ENCODE peak calls at places on chromosomes 2 and 18, in eight cellular contexts. W is tibial nerve, R is adrenal gland, S is K562, Z is Caco-2, H is DND-41, J is tibial artery, X is pancreas. K is an unnamed sample. For H3K9me3, the result is how much of the 10 kb centered on the place peaks cover.

GRCh38 chr2:1713156-1713838 is 31.0 kb downstream of the PXDN start:
- DNase-seq in W (no peak), R (no peak), S (no peak), Z (no peak), H (no peak), J (no peak), X (no peak), K (no peak)

GRCh38 chr18:48165104-48165866 is 234.8 kb upstream of the SMAD2 start:
- DNase-seq in W (no peak), R (no peak), S (no peak), Z (no peak), H (no peak), J (peak), X (no peak), K (no peak)

GRCh38 chr18:10139783-10140410 is 226.1 kb downstream of the VAPA start:
- DNase-seq in W (no peak), R (no peak), S (no peak), Z (no peak), H (no peak), J (no peak), X (no peak), K (no peak)

GRCh38 chr2:160091381-160091780 is 29.0 kb upstream of the PLA2R1 start:
- DNase-seq in W (no peak), R (no peak), S (no peak), Z (no peak), H (no peak), J (no peak), X (no peak), K (no peak)

GRCh38 chr18:41073372-41073954 is 881.6 kb upstream of the PIK3C3 start:
- DNase-seq in W (no peak), R (no peak), S (no peak), Z (no peak), H (no peak), J (no peak), X (no peak), K (no peak)

GRCh38 chr18:45847119-45847518 is 21.6 kb downstream of the SIGLEC15 start:
- DNase-seq in W (no peak), R (no peak), S (no peak), Z (no peak), H (no peak), J (no peak), X (no peak), K (no peak)

GRCh38 chr2:46020416-46020815 is 276.8 kb upstream of the EPAS1 start:
- DNase-seq in W (no peak), R (no peak), S (no peak), Z (no peak), H (no peak), J (no peak), X (no peak), K (no peak)

GRCh38 chr2:221100467-221101089 is 471.5 kb downstream of the EPHA4 start:
- DNase-seq in W (no peak), R (no peak), S (no peak), Z (peak), H (no peak), J (no peak), X (no peak), K (no peak)

GRCh38 chr2:39778775-39779751 is at the start of gene THUMPD2:
- DNase-seq in W (peak), R (peak), S (peak), Z (peak), H (peak), J (peak), X (peak), K (peak)

GRCh38 chr2:158099716-158100115 is 2.0 kb upstream of the UPP2 start:
- DNase-seq in W (no peak), R (no peak), S (no peak), Z (no peak), H (no peak), J (no peak), X (no peak), K (no peak)

GRCh38 chr2:238015705-238016104 is 45.1 kb upstream of the SCLY start:
- DNase-seq in W (no peak), R (no peak), S (no peak), Z (no peak), H (no peak), J (no peak), X (no peak), K (no peak)

GRCh38 chr2:230908595-230909191 is 16.3 kb downstream of the GPR55 start:
- DNase-seq in W (no peak), R (no peak), S (peak), Z (no peak), H (no peak), J (peak), X (peak), K (no peak)

GRCh38 chr2:67050621-67051020 is 346.5 kb upstream of the ETAA1 start:
- DNase-seq in W (no peak), R (no peak), S (no peak), Z (no peak), H (no peak), J (no peak), X (peak), K (no peak)

GRCh38 chr2:42771546-42772153 is 7.7 kb upstream of the OXER1 start:
- DNase-seq in W (no peak), R (no peak), S (no peak), Z (no peak), H (no peak), J (no peak), X (no peak), K (no peak)

GRCh38 chr2:224308267-224308911 is 93.5 kb downstream of the FAM124B start:
- DNase-seq in W (no peak), R (no peak), S (no peak), Z (no peak), H (no peak), J (no peak), X (no peak), K (no peak)

GRCh38 chr2:200662727-200663126 is 76.9 kb downstream of the AOX1 start:
- DNase-seq in W (no peak), R (peak), S (no peak), Z (no peak), H (no peak), J (no peak), X (no peak), K (no peak)

GRCh38 chr2:189252991-189253680 is 73.6 kb upstream of the COL5A2 start:
- DNase-seq in W (no peak), R (no peak), S (no peak), Z (no peak), H (no peak), J (no peak), X (no peak), K (no peak)

GRCh38 chr2:85986121-85986520 is 97.3 kb upstream of the ST3GAL5 start:
- DNase-seq in W (no peak), R (no peak), S (no peak), Z (no peak), H (no peak), J (no peak), X (no peak), K (no peak)

GRCh38 chr2:234322766-234323465 is 174.0 kb downstream of the ARL4C start:
- DNase-seq in W (no peak), R (no peak), S (no peak), Z (no peak), H (no peak), J (no peak), X (no peak), K (no peak)

GRCh38 chr18:79203017-79203605 is 133.9 kb downstream of the ATP9B start:
- DNase-seq in W (no peak), R (no peak), S (no peak), Z (no peak), H (no peak), J (no peak), X (no peak), K (no peak)

GRCh38 chr2:96340493-96341414 is 5.2 kb downstream of the NCAPH start:
- DNase-seq in W (no peak), R (no peak), S (no peak), Z (no peak), H (no peak), J (no peak), X (no peak), K (no peak)

GRCh38 chr2:71995067-71995665 is 152.5 kb downstream of the CYP26B1 start:
- DNase-seq in W (no peak), R (no peak), S (peak), Z (peak), H (no peak), J (no peak), X (no peak), K (no peak)

GRCh38 chr2:43179947-43180346 is 46.5 kb downstream of the ZFP36L2 start:
- DNase-seq in W (no peak), R (no peak), S (no peak), Z (peak), H (no peak), J (no peak), X (no peak), K (no peak)

GRCh38 chr18:49693276-49694005 is 119.9 kb downstream of the ACAA2 start:
- DNase-seq in W (no peak), R (no peak), S (no peak), Z (peak), H (no peak), J (no peak), X (no peak), K (no peak)

GRCh38 chr2:106163948-106164580 is 30.0 kb downstream of the UXS1 start:
- DNase-seq in W (no peak), R (no peak), S (no peak), Z (peak), H (no peak), J (no peak), X (no peak), K (no peak)

GRCh38 chr2:106165064-106165463 is 29.0 kb downstream of the UXS1 start:
- DNase-seq in W (no peak), R (no peak), S (no peak), Z (peak), H (peak), J (no peak), X (no peak), K (no peak)

GRCh38 chr2:106160786-106161261 is 33.3 kb downstream of the UXS1 start:
- DNase-seq in W (no peak), R (peak), S (no peak), Z (no peak), H (peak), J (no peak), X (no peak), K (no peak)

GRCh38 chr2:106159867-106160785 is 34.0 kb downstream of the UXS1 start:
- DNase-seq in W (no peak), R (no peak), S (no peak), Z (no peak), H (peak), J (no peak), X (no peak), K (no peak)

DNA sequence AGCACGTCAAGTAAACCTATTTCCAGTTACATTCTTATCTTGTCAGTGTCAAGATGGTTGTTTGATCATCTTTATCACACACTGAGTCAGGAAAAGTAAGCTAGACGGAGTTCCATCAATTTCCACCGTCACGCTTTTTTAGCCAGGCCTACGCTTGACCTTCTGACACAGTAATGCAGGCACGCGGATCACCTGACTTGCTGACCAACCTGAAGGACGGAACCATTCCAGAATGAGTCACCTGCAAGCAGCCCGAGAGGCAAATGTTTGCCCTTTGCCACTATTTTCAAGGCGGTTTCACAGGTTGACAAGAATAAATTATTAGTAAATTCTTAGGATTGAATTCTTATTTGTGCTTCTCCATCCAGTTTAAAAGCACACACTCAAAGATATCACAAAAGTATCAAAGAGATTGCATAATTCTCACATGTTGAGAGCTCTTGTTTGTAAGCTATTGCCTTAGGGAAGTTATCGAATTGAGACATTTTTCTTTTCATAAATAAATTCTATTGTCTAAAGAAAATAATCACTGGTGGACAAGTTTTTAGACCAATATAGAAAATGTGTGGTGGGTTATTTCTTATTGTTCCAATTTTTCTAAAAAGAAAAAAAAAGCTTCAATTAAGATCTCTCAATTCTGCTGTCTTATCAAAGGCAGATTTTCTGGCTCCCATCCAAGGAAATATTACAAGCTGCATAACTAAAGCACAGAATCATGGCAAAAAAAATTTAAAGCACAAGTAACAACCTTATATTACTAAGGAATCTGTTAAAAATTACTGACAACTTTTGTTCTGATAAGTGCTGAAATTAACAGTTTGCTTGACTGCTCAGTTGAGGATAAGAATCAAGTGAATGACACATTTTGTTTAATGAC is 31.9 kb downstream of the UXS1 start:
- DNase-seq in W (no peak), R (peak), S (no peak), Z (peak), H (no peak), J (no peak), X (peak), K (no peak)
- H3K9me3 ChIP-seq in W (under half), R (under half), S (under half), Z (under half), H (under half), J (under half), X (under half), K (under half)

GRCh38 chr2:26274058-26274613 is 29.4 kb downstream of the HADHB start:
- DNase-seq in W (peak), R (peak), S (no peak), Z (no peak), H (no peak), J (peak), X (peak), K (no peak)

GRCh38 chr2:26268184-26268583 is 23.4 kb downstream of the HADHB start:
- DNase-seq in W (no peak), R (no peak), S (no peak), Z (no peak), H (no peak), J (no peak), X (no peak), K (no peak)

GRCh38 chr2:26270363-26270762 is 25.6 kb downstream of the HADHB start:
- DNase-seq in W (no peak), R (no peak), S (no peak), Z (no peak), H (no peak), J (no peak), X (no peak), K (no peak)

GRCh38 chr2:26273501-26273900 is 28.8 kb downstream of the HADHB start:
- DNase-seq in W (no peak), R (no peak), S (no peak), Z (no peak), H (no peak), J (no peak), X (no peak), K (no peak)

GRCh38 chr2:26269571-26270170 is 24.9 kb downstream of the HADHB start:
- DNase-seq in W (no peak), R (no peak), S (no peak), Z (no peak), H (no peak), J (no peak), X (no peak), K (no peak)
- TF ChIP-seq CTCF in W (no peak), R (no peak), S (no peak), Z (no peak), H (no peak), J (no peak), X (no peak), K (no peak)

DNA sequence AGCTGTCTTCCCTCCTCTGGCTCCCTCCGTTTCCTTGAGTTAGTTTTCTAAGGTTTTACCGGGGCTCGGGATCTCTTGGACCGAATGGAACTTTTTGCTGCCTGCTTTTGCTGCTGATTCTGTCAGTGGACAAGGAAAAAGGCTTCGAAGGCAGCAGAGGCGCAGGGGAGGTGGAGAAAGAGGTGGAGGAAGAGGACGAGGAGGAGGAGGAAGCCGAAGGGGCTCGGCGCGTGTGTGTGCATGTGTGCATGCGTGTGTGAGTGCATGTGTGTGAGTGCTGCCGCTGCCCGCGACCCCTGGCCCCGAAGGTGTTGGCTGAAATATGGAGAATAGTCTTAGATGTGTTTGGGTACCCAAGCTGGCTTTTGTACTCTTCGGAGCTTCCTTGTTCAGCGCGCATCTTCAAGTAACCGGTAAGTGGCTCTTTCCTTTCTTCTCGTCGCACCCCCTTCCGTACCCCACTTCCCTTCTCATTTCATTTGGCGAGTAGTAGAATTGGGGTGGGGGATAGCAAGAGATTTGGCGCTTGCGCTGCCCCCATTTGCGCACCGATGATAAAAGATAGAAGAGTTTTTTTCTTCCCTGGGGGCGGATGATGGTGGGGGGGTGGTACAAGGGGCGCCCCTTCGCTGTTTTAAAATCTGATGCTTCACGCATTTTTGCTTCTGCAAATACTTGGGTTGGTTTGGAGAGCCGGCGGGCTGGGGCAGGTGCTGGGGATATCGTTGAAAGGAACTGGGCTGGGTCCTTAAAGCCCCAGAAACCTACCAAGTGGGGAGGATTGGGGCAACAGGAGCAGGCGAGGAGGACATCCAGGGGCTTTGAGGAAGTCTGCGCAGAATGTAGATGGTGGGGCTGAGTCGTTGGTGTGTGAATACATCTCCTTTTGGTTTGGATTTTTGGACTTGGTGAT is 725 bp downstream of the DCC start:
- DNase-seq in W (no peak), R (no peak), S (no peak), Z (no peak), H (no peak), J (no peak), X (no peak), K (no peak)
- H3K4me3 ChIP-seq in W (peak), R (no peak), S (no peak), Z (no peak), H (no peak), J (peak), X (no peak), K (peak)

GRCh38 chr2:16059393-16060016 is 119.2 kb downstream of the MYCN start:
- DNase-seq in W (no peak), R (no peak), S (no peak), Z (no peak), H (no peak), J (no peak), X (no peak), K (no peak)

GRCh38 chr2:16057661-16058060 is 117.3 kb downstream of the MYCN start:
- DNase-seq in W (no peak), R (no peak), S (no peak), Z (no peak), H (no peak), J (no peak), X (no peak), K (no peak)

GRCh38 chr2:16058747-16059358 is 118.5 kb downstream of the MYCN start:
- DNase-seq in W (no peak), R (no peak), S (no peak), Z (no peak), H (no peak), J (no peak), X (no peak), K (no peak)

GRCh38 chr2:16060125-16060935 is 120.0 kb downstream of the MYCN start:
- DNase-seq in W (no peak), R (no peak), S (no peak), Z (no peak), H (no peak), J (no peak), X (no peak), K (no peak)

DNA sequence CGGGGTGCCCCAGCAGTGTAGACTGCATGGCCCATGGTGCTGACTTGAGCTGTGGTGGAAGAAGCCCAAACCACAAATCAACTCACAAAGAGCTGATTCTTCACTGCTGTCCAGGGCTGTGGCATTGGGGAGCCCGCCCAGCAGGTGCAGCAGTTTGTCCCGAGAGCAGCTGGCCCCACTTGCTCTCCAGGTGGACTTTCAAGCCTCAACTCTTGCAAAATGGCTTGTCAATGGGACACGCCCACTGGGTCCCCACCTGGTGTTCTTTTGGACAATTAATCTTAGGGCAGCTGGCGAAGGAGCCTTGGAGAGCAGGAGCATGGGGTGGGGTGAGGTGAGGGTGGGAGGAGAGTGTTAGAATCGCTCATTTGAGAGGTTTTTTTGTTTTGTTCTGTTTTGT is 117.9 kb downstream of the MYCN start:
- DNase-seq in W (no peak), R (no peak), S (no peak), Z (no peak), H (no peak), J (no peak), X (no peak), K (no peak)
- H3K9me3 ChIP-seq in W (under half), R (under half), S (under half), Z (under half), H (under half), J (under half), X (under half), K (under half)

GRCh38 chr2:28391564-28392296 is 928 bp upstream of the FOSL2 start:
- DNase-seq in W (peak), R (peak), S (peak), Z (peak), H (peak), J (peak), X (peak), K (peak)
- TF ChIP-seq CTCF in W (peak), R (peak), S (no peak), Z (no peak), H (peak), J (no peak), X (no peak), K (no peak)

DNA sequence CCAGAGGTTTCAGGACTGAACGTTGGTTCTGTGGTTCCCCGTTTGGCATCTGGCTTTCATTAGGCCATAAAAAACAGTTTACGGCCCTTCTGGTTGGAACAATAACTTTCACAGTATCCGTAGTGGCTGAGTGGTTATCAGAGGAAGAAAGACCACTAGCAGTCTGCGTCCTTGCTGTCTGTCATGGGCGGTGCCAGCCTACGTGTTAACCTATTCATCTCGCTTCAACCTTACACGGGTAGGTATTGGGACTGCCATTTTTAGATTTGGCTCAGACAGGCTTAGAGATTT is 42.6 kb upstream of the ROCK2 start:
- DNase-seq in W (no peak), R (no peak), S (no peak), Z (no peak), H (no peak), J (no peak), X (no peak), K (no peak)
- H3K4me3 ChIP-seq in W (no peak), R (no peak), S (no peak), Z (no peak), H (no peak), J (no peak), X (no peak), K (no peak)

GRCh38 chr2:125264453-125264852 is 1239.4 kb downstream of the CNTNAP5 start:
- DNase-seq in W (no peak), R (no peak), S (no peak), Z (no peak), H (no peak), J (no peak), X (no peak), K (no peak)

GRCh38 chr2:125267683-125268082 is 1242.6 kb downstream of the CNTNAP5 start:
- DNase-seq in W (no peak), R (no peak), S (no peak), Z (no peak), H (no peak), J (no peak), X (no peak), K (no peak)
- H3K9me3 ChIP-seq in W (under half), R (under half), S (under half), Z (under half), H (under half), J (under half), X (under half), K (under half)

K was measured in left ventricle myocardium inferior.